ENCODE peak calls at places on chromosomes 2 and 18, in nine cellular contexts. W, V, U, F, L, N, K, T and M are unnamed samples. For H3K4me1, the result is how much of the 10 kb centered on the place peaks cover.

GRCh38 chr2:239746847-239747246 is 278.3 kb downstream of the NDUFA10 start:
- DNase-seq in F (no peak), L (no peak), W (no peak), K (no peak), U (no peak), V (no peak), T (no peak), N (no peak), M (no peak)

GRCh38 chr2:52034706-52035105 is 1002.8 kb upstream of the NRXN1 start:
- DNase-seq in F (peak), K (no peak), U (no peak), L (no peak), V (no peak), W (no peak), T (no peak), N (no peak), M (no peak)

GRCh38 chr2:230578106-230578505 is 134.5 kb upstream of the CAB39 start:
- DNase-seq in N (no peak), F (no peak), K (no peak), W (no peak), U (no peak), T (no peak), L (no peak), V (no peak), M (no peak)

GRCh38 chr2:64808736-64809135 is 155.0 kb upstream of the SERTAD2 start:
- DNase-seq in N (no peak), U (no peak), K (no peak), V (no peak), W (no peak), T (no peak), L (no peak), F (no peak), M (no peak)

GRCh38 chr2:216877085-216877484 is 17.2 kb upstream of the TNP1 start:
- DNase-seq in K (no peak), U (no peak), T (no peak), V (no peak), W (no peak), N (peak), F (no peak), L (peak), M (no peak)

GRCh38 chr2:200985806-200986205 is 22.3 kb upstream of the ORC2 start:
- DNase-seq in L (no peak), W (no peak), N (no peak), T (no peak), U (no peak), F (peak), V (no peak), K (no peak), M (no peak)

GRCh38 chr2:237388036-237388435 is 25.9 kb downstream of the COL6A3 start:
- DNase-seq in T (no peak), N (no peak), K (no peak), V (no peak), W (no peak), U (no peak), F (no peak), L (no peak), M (no peak)

GRCh38 chr2:17958486-17959092 is 80.1 kb downstream of the KCNS3 start:
- DNase-seq in U (no peak), W (no peak), N (no peak), V (no peak), K (no peak), F (no peak), T (no peak), L (no peak), M (no peak)

GRCh38 chr2:639703-640102 is 37.5 kb downstream of the TMEM18 start:
- DNase-seq in W (no peak), L (no peak), N (no peak), U (no peak), F (no peak), T (no peak), V (no peak), K (no peak), M (no peak)

GRCh38 chr18:39675358-39675757 is 2109.8 kb upstream of the CELF4 start:
- DNase-seq in N (no peak), F (peak), W (no peak), L (no peak), V (no peak), T (no peak), U (no peak), K (no peak), M (no peak)

GRCh38 chr2:43218221-43218549 is 8.2 kb downstream of the ZFP36L2 start:
- DNase-seq in L (no peak), U (no peak), V (no peak), F (peak), K (no peak), W (no peak), N (no peak), T (no peak), M (no peak)

GRCh38 chr2:43218550-43219382 is 7.6 kb downstream of the ZFP36L2 start:
- DNase-seq in W (peak), T (no peak), F (peak), U (peak), K (peak), L (no peak), V (no peak), N (peak), M (no peak)

GRCh38 chr2:43220229-43220981 is 6.0 kb downstream of the ZFP36L2 start:
- DNase-seq in V (no peak), T (no peak), W (peak), F (peak), K (peak), L (no peak), U (no peak), N (peak), M (no peak)

GRCh38 chr2:43220982-43221659 is 5.3 kb downstream of the ZFP36L2 start:
- DNase-seq in K (peak), L (no peak), W (peak), T (no peak), V (no peak), N (peak), U (peak), F (peak), M (peak)

GRCh38 chr2:43219383-43220228 is 6.8 kb downstream of the ZFP36L2 start:
- DNase-seq in V (peak), W (peak), U (peak), N (peak), K (peak), L (peak), F (peak), T (no peak), M (peak)
- H3K4me1 ChIP-seq in V (under half), W (half or more), U (under half), N (half or more), K (half or more), L (half or more), F (under half), T (under half), M (under half)

GRCh38 chr2:113889471-113890252 is at the start of gene ACTR3:
- DNase-seq in N (peak), W (peak), F (peak), V (peak), K (peak), U (peak), L (peak), T (peak), M (peak)
- H3K4me1 ChIP-seq in N (under half), W (half or more), F (half or more), V (under half), K (half or more), U (under half), L (half or more), T (under half), M (under half)

GRCh38 chr2:68252407-68253210 is at the start of gene PPP3R1:
- DNase-seq in U (peak), W (peak), V (peak), K (peak), T (peak), N (peak), L (peak), F (peak), M (peak)

GRCh38 chr2:68251187-68251854 is 1.0 kb downstream of the PPP3R1 start:
- DNase-seq in V (peak), U (peak), K (peak), L (peak), W (peak), T (peak), N (peak), F (peak), M (peak)

GRCh38 chr2:68250196-68250595 is 2.1 kb downstream of the PPP3R1 start:
- DNase-seq in N (no peak), F (peak), T (no peak), L (no peak), K (no peak), V (no peak), U (no peak), W (no peak), M (no peak)

GRCh38 chr2:68251855-68252406 is 401 bp downstream of the PPP3R1 start:
- DNase-seq in W (peak), F (peak), N (peak), U (peak), L (no peak), V (peak), K (peak), T (no peak), M (peak)

DNA sequence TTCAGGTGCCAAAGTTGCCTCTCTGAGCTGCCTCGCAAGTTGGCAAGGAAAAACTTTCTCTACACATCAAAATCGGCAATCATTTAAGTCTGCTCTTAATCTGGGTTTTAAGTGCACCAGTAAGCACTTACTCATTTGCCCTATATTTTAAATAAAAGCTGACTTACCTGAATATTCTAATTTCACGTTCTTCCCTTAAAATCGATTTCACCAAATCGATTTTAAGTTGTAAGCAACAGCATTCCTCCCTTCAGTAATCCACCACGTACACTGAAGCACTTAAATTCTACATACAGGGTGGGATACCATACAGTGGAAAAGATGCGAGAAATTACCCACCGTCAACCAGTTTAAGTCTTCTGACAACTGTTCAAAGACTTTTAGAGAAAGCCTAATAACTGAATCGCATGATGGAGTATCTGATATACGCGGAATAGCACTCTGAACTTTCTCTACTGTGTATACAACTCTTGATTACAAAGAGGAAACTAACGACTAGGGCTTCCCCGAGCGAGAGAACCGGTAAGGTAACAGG is 1.6 kb downstream of the PPP3R1 start:
- DNase-seq in L (no peak), V (no peak), W (no peak), K (no peak), U (no peak), T (no peak), N (no peak), F (peak), M (no peak)
- H3K4me1 ChIP-seq in L (under half), V (under half), W (half or more), K (half or more), U (under half), T (under half), N (under half), F (half or more), M (under half)

DNA sequence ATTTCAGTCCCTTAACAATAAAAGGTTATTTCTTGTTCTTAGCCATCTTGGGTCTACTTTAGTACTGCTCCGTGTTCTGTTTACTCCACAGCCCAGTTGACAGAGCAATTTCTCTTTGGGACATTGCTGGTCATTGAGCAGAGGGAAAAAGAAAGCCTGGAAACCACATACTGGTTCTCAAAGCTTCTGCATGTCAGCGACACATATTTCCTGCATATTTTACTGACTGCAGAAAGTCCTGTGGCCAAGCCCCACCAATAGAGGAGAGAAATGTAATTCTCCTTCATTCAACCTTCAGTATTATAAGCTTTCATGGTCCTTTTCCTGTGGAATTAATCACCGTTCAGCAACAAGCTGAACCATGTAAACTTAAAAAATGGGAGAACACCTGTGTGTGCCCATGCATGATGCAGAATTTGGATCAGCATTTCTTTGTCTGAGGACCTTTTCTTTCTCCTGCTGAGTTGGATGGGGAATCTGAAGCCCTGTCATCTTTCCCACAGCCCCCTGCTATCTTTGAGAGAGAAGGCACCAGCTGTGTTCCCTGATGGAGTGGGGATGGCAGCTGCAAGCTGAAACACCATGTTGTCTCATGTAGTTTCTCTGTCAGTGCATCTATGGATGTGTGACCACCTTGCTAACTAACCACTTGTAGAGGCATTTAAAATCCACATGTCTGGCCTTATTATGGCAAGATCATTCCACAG is 431.6 kb downstream of the MEIS1 start:
- DNase-seq in F (no peak), L (no peak), V (no peak), K (no peak), U (no peak), T (no peak), W (no peak), N (no peak), M (no peak)
- H3K4me1 ChIP-seq in F (half or more), L (under half), V (under half), K (under half), U (under half), T (under half), W (under half), N (under half), M (under half)

GRCh38 chr2:85247591-85247990 is 80.2 kb downstream of the TGOLN2 start:
- DNase-seq in U (no peak), L (no peak), W (no peak), F (no peak), V (no peak), N (no peak), K (no peak), T (no peak), M (no peak)
- H3K4me1 ChIP-seq in U (under half), L (under half), W (under half), F (under half), V (under half), N (under half), K (half or more), T (under half), M (under half)